ENCODE peak calls at places on chromosome 2, in ten cellular contexts. J is kidney; H is stromal cell of bone marrow; B is GM10248; R is stimulated activated CD8-positive, alpha-beta memory T cell treated with anti-CD3 and anti-CD28 coated beads, Interleukin-4, amount 100 ng/mL, for 4 hours; D is KBM-7; M is psoas muscle; W is PC-3; S is T-helper 2 cell; X is fibroblast of the aortic adventitia. P is an unnamed sample.

GRCh38 chr2:187462839-187463238 is 14.8 kb upstream of the CALCRL start:
- DNase-seq in R (no peak), B (no peak), M (no peak), J (no peak), X (no peak), S (no peak), W (no peak), H (no peak), D (no peak), P (no peak)

GRCh38 chr2:63463142-63463541 is 125.1 kb downstream of the WDPCP start:
- DNase-seq in S (no peak), M (no peak), X (no peak), H (no peak), D (no peak), B (no peak), J (no peak), W (no peak), R (no peak), P (no peak)

GRCh38 chr2:196365132-196365531 is 193.8 kb upstream of the STK17B start:
- DNase-seq in S (no peak), J (no peak), M (no peak), H (no peak), X (no peak), B (no peak), D (no peak), W (no peak), R (no peak), P (no peak)

GRCh38 chr2:150885236-150885635 is 376.4 kb downstream of the RBM43 start:
- DNase-seq in M (no peak), H (peak; percentile 6), X (peak; percentile 57), W (no peak), R (no peak), D (no peak), J (no peak), S (no peak), B (no peak), P (no peak)

GRCh38 chr2:82258151-82258550 is 1953.6 kb upstream of the LRRTM1 start:
- DNase-seq in H (no peak), D (no peak), X (no peak), B (no peak), M (no peak), S (no peak), R (no peak), J (no peak), W (peak; percentile 51), P (no peak)

GRCh38 chr2:19833978-19834377 is 67.8 kb downstream of the TTC32 start:
- DNase-seq in S (no peak), X (no peak), H (no peak), B (no peak), R (no peak), M (no peak), D (no peak), J (no peak), W (no peak), P (no peak)

GRCh38 chr2:238096311-238097011 is 3.7 kb upstream of the ESPNL start:
- DNase-seq in W (no peak), H (no peak), B (no peak), J (peak; percentile 49), R (no peak), X (no peak), M (no peak), D (no peak), S (no peak), P (peak; percentile 86)

GRCh38 chr2:36578343-36579296 is 19.3 kb downstream of the FEZ2 start:
- DNase-seq in R (no peak), M (no peak), S (no peak), B (peak; percentile 18), D (no peak), X (no peak), W (peak; percentile 94), J (no peak), H (no peak), P (no peak)

GRCh38 chr2:158795110-158795924 is at the start of gene DAPL1:
- DNase-seq in H (no peak), J (no peak), S (no peak), M (no peak), X (no peak), R (no peak), W (no peak), D (peak; percentile 35), B (no peak), P (peak; percentile 48)

GRCh38 chr2:65435625-65436168 is 3.3 kb upstream of the SPRED2 start:
- DNase-seq in H (peak; percentile 79), W (peak; percentile 81), X (peak; percentile 89), D (peak; percentile 85), J (peak; percentile 96), S (no peak), B (peak; percentile 83), R (no peak), M (peak; percentile 91), P (peak; percentile 91)

GRCh38 chr2:173359231-173359630 is 4.6 kb downstream of the CDCA7 start:
- DNase-seq in X (no peak), J (no peak), S (no peak), B (peak; percentile 65), D (no peak), W (no peak), M (no peak), R (no peak), H (no peak), P (no peak)

GRCh38 chr2:61015971-61016370 is 1.5 kb upstream of the PEX13 start:
- DNase-seq in D (no peak), W (peak; percentile 96), R (no peak), B (no peak), S (no peak), H (no peak), X (no peak), J (no peak), M (no peak), P (peak; percentile 59)

GRCh38 chr2:84904717-84905174 is 710 bp upstream of the TMSB10 start:
- DNase-seq in D (peak; percentile 68), W (peak; percentile 54), S (no peak), H (no peak), X (peak; percentile 58), J (peak; percentile 95), R (no peak), B (no peak), M (peak; percentile 72), P (peak; percentile 79)

GRCh38 chr2:164706522-164706921 is 85.2 kb upstream of the GRB14 start:
- DNase-seq in D (no peak), R (no peak), S (no peak), X (peak; percentile 57), H (peak; percentile 63), M (no peak), B (no peak), J (no peak), W (peak; percentile 71), P (no peak)

GRCh38 chr2:119247844-119248271 is 24.2 kb downstream of the STEAP3 start:
- DNase-seq in S (no peak), M (no peak), B (no peak), D (no peak), X (no peak), H (no peak), R (no peak), J (peak; percentile 63), W (no peak), P (no peak)

GRCh38 chr2:29894822-29895221 is 26.6 kb downstream of the ALK start:
- DNase-seq in J (no peak), W (no peak), M (no peak), X (no peak), H (no peak), S (no peak), R (no peak), B (no peak), D (no peak), P (no peak)